ENCODE peak calls at places on chromosomes 1 and 21, in nine cellular contexts. N is ovary, H is GM12878, P is stomach, S is Panc1, W is upper lobe of right lung, M is AG04450, Q is PC-9, U is bronchial epithelial cell. G is an unnamed sample. For H3K27me3, the result is how much of the 10 kb centered on the place peaks cover.

GRCh38 chr1:161172776-161173376 is 4.4 kb downstream of the B4GALT3 start:
- DNase-seq in W (no peak), U (no peak), P (no peak), S (no peak), N (no peak), M (peak), Q (no peak), H (no peak), G (no peak)

GRCh38 chr1:11783556-11783955 is 21.6 kb downstream of the C1orf167 start:
- DNase-seq in H (no peak), U (no peak), M (no peak), S (no peak), Q (no peak), P (no peak), W (no peak), N (no peak), G (no peak)

GRCh38 chr1:28508435-28508754 is 2.6 kb downstream of the RCC1 start:
- DNase-seq in H (no peak), N (no peak), Q (no peak), W (no peak), P (no peak), M (no peak), S (no peak), U (peak), G (no peak)

GRCh38 chr1:211527006-211527405 is 35.0 kb upstream of the RD3 start:
- DNase-seq in N (no peak), U (no peak), W (no peak), Q (no peak), S (no peak), P (no peak), H (no peak), M (no peak), G (no peak)

GRCh38 chr1:119093721-119094120 is 46.7 kb downstream of the WARS2 start:
- DNase-seq in S (no peak), Q (no peak), W (no peak), P (no peak), H (no peak), U (no peak), N (no peak), M (no peak), G (no peak)

GRCh38 chr1:11198257-11198656 is 9.1 kb downstream of the ANGPTL7 start:
- DNase-seq in H (no peak), S (no peak), U (no peak), M (no peak), Q (no peak), P (no peak), W (no peak), N (no peak), G (no peak)

GRCh38 chr1:1943834-1944570 is 24.9 kb upstream of the TMEM52 start:
- DNase-seq in M (no peak), S (no peak), Q (no peak), N (peak), U (peak), P (peak), W (peak), H (no peak), G (peak)

GRCh38 chr1:10074059-10074854 is 41.5 kb downstream of the UBE4B start:
- DNase-seq in U (peak), N (no peak), W (peak), S (peak), Q (peak), P (no peak), H (peak), M (peak), G (peak)

GRCh38 chr1:181558416-181558815 is 75.1 kb downstream of the CACNA1E start:
- DNase-seq in P (no peak), W (no peak), Q (no peak), H (no peak), U (no peak), N (no peak), M (no peak), S (no peak), G (no peak)

GRCh38 chr1:82837261-82837660 is 1036.5 kb downstream of the ADGRL2 start:
- DNase-seq in H (no peak), P (no peak), U (peak), Q (no peak), W (no peak), N (no peak), M (no peak), S (no peak), G (no peak)

GRCh38 chr1:43975249-43975961 is 645 bp downstream of the ATP6V0B start:
- DNase-seq in H (no peak), S (no peak), W (peak), M (no peak), Q (no peak), U (no peak), N (peak), P (peak), G (peak)

GRCh38 chr1:246214708-246215504 is 292.2 kb downstream of the SMYD3 start:
- DNase-seq in H (peak), W (no peak), Q (no peak), P (no peak), M (peak), S (no peak), U (peak), N (no peak), G (no peak)

GRCh38 chr1:2412773-2413494 is 570 bp upstream of the PEX10 start:
- DNase-seq in N (peak), H (no peak), U (no peak), Q (no peak), P (no peak), S (no peak), M (no peak), W (no peak), G (no peak)

GRCh38 chr1:156475568-156476500 is 24.7 kb downstream of the MEF2D start:
- DNase-seq in Q (peak), M (peak), P (peak), W (peak), H (no peak), U (no peak), S (no peak), N (peak), G (no peak)

GRCh38 chr1:162055062-162055461 is 14.4 kb upstream of the NOS1AP start:
- DNase-seq in M (peak), Q (peak), H (no peak), U (peak), S (peak), W (no peak), P (no peak), N (no peak), G (no peak)

GRCh38 chr1:52928083-52928404 is 968 bp downstream of the SCP2 start:
- DNase-seq in P (no peak), M (no peak), S (no peak), U (no peak), Q (no peak), N (no peak), H (no peak), W (no peak), G (no peak)

GRCh38 chr21:37537391-37537996 is 170.9 kb downstream of the DYRK1A start:
- DNase-seq in M (no peak), N (no peak), W (no peak), P (no peak), U (no peak), H (no peak), S (no peak), Q (no peak), G (no peak)

GRCh38 chr1:201648911-201649775 is 110.2 kb downstream of the NAV1 start:
- DNase-seq in P (peak), U (no peak), S (no peak), M (no peak), W (no peak), Q (peak), H (no peak), N (peak), G (no peak)

GRCh38 chr1:3630161-3630611 is 5.4 kb downstream of the TPRG1L start:
- DNase-seq in H (no peak), Q (no peak), S (no peak), N (no peak), W (no peak), M (no peak), U (no peak), P (no peak), G (no peak)

GRCh38 chr1:3630914-3631313 is 6.1 kb downstream of the TPRG1L start:
- DNase-seq in U (no peak), Q (no peak), P (no peak), H (no peak), W (no peak), S (no peak), M (no peak), N (no peak), G (no peak)

GRCh38 chr1:3628445-3628844 is 3.6 kb downstream of the TPRG1L start:
- DNase-seq in Q (no peak), M (no peak), S (no peak), W (no peak), P (no peak), N (no peak), H (no peak), U (no peak), G (no peak)

GRCh38 chr1:3631330-3631729 is 6.5 kb downstream of the TPRG1L start:
- DNase-seq in U (no peak), H (no peak), W (no peak), M (no peak), P (no peak), S (no peak), N (no peak), Q (no peak), G (no peak)

GRCh38 chr1:3629561-3630160 is 4.8 kb downstream of the TPRG1L start:
- DNase-seq in P (no peak), Q (no peak), U (no peak), S (no peak), W (no peak), N (no peak), H (no peak), M (no peak), G (no peak)
- H3K4me3 ChIP-seq in P (no peak), Q (no peak), U (no peak), S (no peak), W (no peak), N (no peak), H (no peak), M (no peak), G (no peak)

GRCh38 chr1:177591155-177591554 is 378.7 kb downstream of the SEC16B start:
- DNase-seq in N (no peak), Q (no peak), H (no peak), M (no peak), U (no peak), S (no peak), W (no peak), P (no peak), G (no peak)
- H3K27me3 ChIP-seq in N (under half), Q (under half), H (under half), M (under half), U (under half), S (under half), W (under half), P (under half), G (under half)

DNA sequence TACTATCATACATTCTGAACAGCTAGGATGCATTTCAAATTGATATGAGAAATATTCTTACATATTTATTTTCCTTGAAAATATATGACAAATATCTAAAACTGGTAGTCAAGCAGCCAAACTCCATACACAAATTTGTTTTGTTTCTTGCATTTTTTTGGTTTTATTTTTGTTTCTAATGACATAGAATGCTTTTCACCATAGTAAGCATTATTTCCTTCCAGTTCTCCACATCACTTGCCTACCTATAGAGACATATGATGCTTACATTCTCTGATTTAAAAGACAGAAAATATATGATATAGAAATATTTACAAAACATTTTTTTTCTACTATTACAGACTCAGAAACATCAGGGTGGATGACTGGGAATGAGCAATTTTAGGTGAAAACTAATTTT is 726.4 kb upstream of the ADGRL4 start:
- DNase-seq in H (no peak), U (no peak), W (no peak), S (no peak), N (no peak), P (no peak), Q (no peak), M (no peak), G (no peak)
- H3K4me3 ChIP-seq in H (no peak), U (no peak), W (no peak), S (no peak), N (no peak), P (no peak), Q (no peak), M (no peak), G (no peak)

GRCh38 chr1:205456868-205457724 is 1.3 kb upstream of the BLACAT1 start:
- DNase-seq in S (no peak), M (no peak), N (no peak), H (no peak), Q (no peak), W (no peak), U (no peak), P (no peak), G (no peak)
- H3K27me3 ChIP-seq in S (under half), M (half or more), N (under half), H (under half), Q (half or more), W (half or more), U (under half), P (half or more), G (under half)

GRCh38 chr21:45253633-45254556 is 33.8 kb downstream of the POFUT2 start:
- DNase-seq in S (no peak), H (no peak), P (no peak), U (no peak), W (no peak), Q (no peak), M (no peak), N (no peak), G (no peak)

GRCh38 chr21:45251635-45252447 is 35.9 kb downstream of the POFUT2 start:
- DNase-seq in N (no peak), W (no peak), U (no peak), P (no peak), H (no peak), Q (no peak), S (no peak), M (no peak), G (no peak)

GRCh38 chr21:45250914-45251634 is 36.6 kb downstream of the POFUT2 start:
- DNase-seq in W (no peak), H (no peak), P (no peak), Q (no peak), U (no peak), S (no peak), N (no peak), M (no peak), G (no peak)

GRCh38 chr21:45253180-45253579 is 34.5 kb downstream of the POFUT2 start:
- DNase-seq in S (no peak), W (no peak), H (no peak), U (peak), Q (no peak), P (no peak), M (no peak), N (no peak), G (no peak)

GRCh38 chr21:45252448-45252925 is 35.2 kb downstream of the POFUT2 start:
- DNase-seq in P (no peak), S (no peak), U (no peak), W (no peak), N (no peak), Q (no peak), M (no peak), H (no peak), G (no peak)
- H3K4me3 ChIP-seq in P (no peak), S (no peak), U (no peak), W (no peak), N (no peak), Q (no peak), M (no peak), H (no peak), G (no peak)

DNA sequence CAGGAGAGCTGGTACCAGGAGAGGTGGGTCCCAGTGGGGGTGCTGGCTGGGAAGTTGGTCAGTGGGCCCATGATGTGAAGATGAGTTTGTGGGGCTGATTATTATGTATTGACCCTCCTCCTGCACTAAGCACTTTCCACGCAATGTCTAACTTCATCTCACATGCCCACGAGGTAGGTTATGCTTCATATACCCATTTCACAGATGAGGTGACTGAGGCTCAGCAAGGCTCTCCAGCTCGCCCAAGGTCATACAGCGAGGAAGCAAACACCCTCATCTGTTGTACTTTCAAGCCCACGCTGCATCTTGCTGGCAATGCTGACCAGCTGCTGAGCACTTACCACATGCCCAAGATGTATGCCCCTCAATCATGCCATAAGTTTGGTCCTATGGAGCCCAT is 175.8 kb downstream of the GRIK3 start:
- DNase-seq in P (no peak), N (no peak), H (no peak), U (no peak), W (no peak), M (no peak), S (no peak), Q (no peak), G (no peak)
- H3K27me3 ChIP-seq in P (half or more), N (under half), H (under half), U (under half), W (under half), M (under half), S (under half), Q (half or more), G (under half)

GRCh38 chr1:170931650-170932049 is 3.7 kb upstream of the MROH9 start:
- DNase-seq in P (no peak), S (no peak), N (no peak), U (no peak), M (no peak), Q (no peak), W (no peak), H (no peak), G (no peak)
- H3K4me3 ChIP-seq in P (no peak), S (no peak), N (no peak), U (no peak), M (no peak), Q (no peak), W (no peak), H (no peak), G (no peak)

GRCh38 chr1:203275656-203276272 is 29.6 kb upstream of the BTG2 start:
- DNase-seq in S (no peak), U (no peak), Q (no peak), W (peak), N (no peak), H (no peak), P (no peak), M (no peak), G (no peak)

GRCh38 chr1:203276408-203276807 is 28.9 kb upstream of the BTG2 start:
- DNase-seq in M (no peak), Q (no peak), P (no peak), W (no peak), U (no peak), S (no peak), H (no peak), N (no peak), G (no peak)

GRCh38 chr1:203278087-203278884 is 27.0 kb upstream of the BTG2 start:
- DNase-seq in U (peak), P (peak), H (no peak), Q (no peak), N (peak), M (peak), S (no peak), W (peak), G (peak)

GRCh38 chr1:203278885-203279406 is 26.4 kb upstream of the BTG2 start:
- DNase-seq in P (no peak), M (no peak), Q (no peak), U (peak), N (no peak), S (no peak), H (no peak), W (peak), G (no peak)

GRCh38 chr1:203276916-203277535 is 28.3 kb upstream of the BTG2 start:
- DNase-seq in U (no peak), H (no peak), Q (no peak), W (peak), M (no peak), N (peak), P (no peak), S (no peak), G (no peak)
- H3K27me3 ChIP-seq in U (under half), H (under half), Q (under half), W (under half), M (under half), N (under half), P (under half), S (under half), G (under half)

DNA sequence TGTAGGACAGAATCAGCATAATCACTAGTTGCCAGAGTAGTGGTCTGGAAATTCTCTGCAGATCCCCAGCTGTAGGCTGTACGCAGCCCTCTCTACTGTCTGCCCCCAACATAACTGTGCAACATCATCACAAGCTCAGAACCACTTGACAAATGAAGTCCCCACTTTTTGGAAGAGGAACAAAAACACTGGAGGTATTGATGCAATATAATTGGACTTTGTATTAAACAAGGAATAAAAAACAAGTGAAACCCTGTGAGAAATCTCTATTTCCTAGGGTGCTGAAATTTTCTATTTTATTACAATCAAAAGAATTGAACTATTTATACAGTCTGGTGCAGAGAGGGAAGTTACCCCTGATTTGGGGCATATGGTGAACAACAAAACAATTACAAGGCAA is 15.2 kb downstream of the PHTF1 start:
- DNase-seq in N (no peak), P (no peak), M (no peak), Q (no peak), U (no peak), W (no peak), H (no peak), S (no peak), G (no peak)
- H3K4me3 ChIP-seq in N (no peak), P (no peak), M (no peak), Q (no peak), U (no peak), W (no peak), H (no peak), S (no peak), G (no peak)